ENCODE peak calls at places on chromosomes 5 and 9, in six cellular contexts. P is psoas muscle; F is A549; B is naive thymus-derived CD4-positive, alpha-beta T cell; E is right atrium auricular region; S is neuronal stem cell. K is an unnamed sample.

GRCh38 chr5:149271717-149272558 is at the start of gene AFAP1L1:
- DNase-seq in P (peak), F (peak), B (peak), E (peak), S (peak), K (peak)

GRCh38 chr9:91907387-91908292 is 42.4 kb downstream of the ROR2 start:
- DNase-seq in P (no peak), F (no peak), B (no peak), E (no peak), S (no peak), K (no peak)

GRCh38 chr9:33708441-33708840 is 86.9 kb upstream of the PRSS3 start:
- DNase-seq in P (no peak), F (no peak), B (no peak), E (no peak), S (no peak), K (no peak)

GRCh38 chr9:91415290-91415689 is 8.3 kb downstream of the NFIL3 start:
- DNase-seq in P (no peak), F (no peak), B (no peak), E (no peak), S (no peak), K (no peak)

GRCh38 chr5:164207646-164208045 is 702.2 kb downstream of the MAT2B start:
- DNase-seq in P (no peak), F (no peak), B (no peak), E (no peak), S (no peak), K (no peak)

GRCh38 chr5:16757989-16758501 is 141.2 kb upstream of the RETREG1 start:
- DNase-seq in P (no peak), F (no peak), B (no peak), E (no peak), S (no peak), K (no peak)

GRCh38 chr5:110817437-110817836 is 78.6 kb downstream of the SLC25A46 start:
- DNase-seq in P (no peak), F (no peak), B (no peak), E (no peak), S (no peak), K (no peak)

GRCh38 chr5:11683666-11684065 is 220.6 kb downstream of the CTNND2 start:
- DNase-seq in P (peak), F (no peak), B (no peak), E (no peak), S (no peak), K (no peak)

GRCh38 chr9:108885643-108886348 is 23.7 kb downstream of the ACTL7A start:
- DNase-seq in P (no peak), F (peak), B (no peak), E (no peak), S (no peak), K (no peak)

GRCh38 chr9:116007824-116008223 is 145.8 kb upstream of the PAPPA start:
- DNase-seq in P (no peak), F (no peak), B (no peak), E (no peak), S (no peak), K (no peak)

GRCh38 chr5:79612667-79613190 is 488 bp downstream of the TENT2 start:
- DNase-seq in P (no peak), F (no peak), B (no peak), E (no peak), S (no peak), K (no peak)

GRCh38 chr9:32406046-32406445 is 21.6 kb downstream of the ACO1 start:
- DNase-seq in P (no peak), F (no peak), B (no peak), E (no peak), S (no peak), K (no peak)

GRCh38 chr9:32404402-32404801 is 20.0 kb downstream of the ACO1 start:
- DNase-seq in P (no peak), F (no peak), B (no peak), E (no peak), S (no peak), K (no peak)

GRCh38 chr9:32403567-32403966 is 19.1 kb downstream of the ACO1 start:
- DNase-seq in P (no peak), F (no peak), B (no peak), E (no peak), S (no peak), K (no peak)

GRCh38 chr9:32404856-32405255 is 20.4 kb downstream of the ACO1 start:
- DNase-seq in P (no peak), F (no peak), B (no peak), E (no peak), S (no peak), K (no peak)

GRCh38 chr9:32405506-32405905 is 21.1 kb downstream of the ACO1 start:
- DNase-seq in P (no peak), F (no peak), B (no peak), E (no peak), S (no peak), K (no peak)
- H3K27ac ChIP-seq in P (no peak), F (no peak), B (no peak), E (no peak), S (no peak), K (no peak)

GRCh38 chr9:127918201-127919107 is 1.6 kb upstream of the ST6GALNAC4 start:
- DNase-seq in P (peak), F (no peak), B (no peak), E (no peak), S (no peak), K (no peak)
- H3K27ac ChIP-seq in P (peak), F (peak), B (peak), E (peak), S (no peak), K (no peak)

GRCh38 chr5:146646441-146646840 is 130.5 kb upstream of the GPR151 start:
- DNase-seq in P (no peak), F (no peak), B (no peak), E (no peak), S (no peak), K (no peak)
- H3K27ac ChIP-seq in P (no peak), F (no peak), B (no peak), E (no peak), S (no peak), K (no peak)

DNA sequence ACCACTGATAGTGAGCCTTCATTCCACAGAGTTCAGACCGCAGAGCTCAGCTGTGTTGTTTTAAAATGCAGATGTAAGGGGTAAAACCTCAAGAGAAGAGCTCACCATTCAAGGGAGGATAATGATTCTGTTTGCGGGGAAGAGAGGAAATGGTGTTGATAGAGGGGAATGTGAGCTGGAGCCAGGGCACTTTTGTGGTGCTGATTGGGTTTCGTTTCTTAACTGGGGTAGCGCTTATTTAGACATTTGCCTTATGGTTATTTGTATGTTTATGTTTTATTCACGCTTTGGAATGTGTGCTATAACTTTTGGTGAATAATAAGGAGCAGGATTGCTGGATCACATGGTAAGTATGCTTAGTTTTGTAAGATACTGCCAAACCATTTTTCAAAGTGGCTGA is 42.5 kb downstream of the STXBP1 start:
- DNase-seq in P (no peak), F (no peak), B (no peak), E (no peak), S (no peak), K (no peak)
- H3K27ac ChIP-seq in P (no peak), F (no peak), B (no peak), E (no peak), S (no peak), K (no peak)

GRCh38 chr9:104961238-104961637 is 33.3 kb upstream of the ABCA1 start:
- DNase-seq in P (no peak), F (peak), B (peak), E (no peak), S (peak), K (no peak)

GRCh38 chr9:104958756-104959155 is 30.8 kb upstream of the ABCA1 start:
- DNase-seq in P (no peak), F (no peak), B (no peak), E (no peak), S (no peak), K (no peak)

GRCh38 chr9:104963076-104963475 is 35.1 kb upstream of the ABCA1 start:
- DNase-seq in P (no peak), F (no peak), B (no peak), E (no peak), S (no peak), K (no peak)

GRCh38 chr9:104961701-104962359 is 33.9 kb upstream of the ABCA1 start:
- DNase-seq in P (no peak), F (no peak), B (no peak), E (no peak), S (no peak), K (no peak)
- H3K27ac ChIP-seq in P (no peak), F (no peak), B (no peak), E (no peak), S (no peak), K (no peak)

GRCh38 chr5:9454012-9454481 is 91.8 kb downstream of the SEMA5A start:
- DNase-seq in P (no peak), F (no peak), B (no peak), E (no peak), S (no peak), K (no peak)
- H3K27ac ChIP-seq in P (no peak), F (no peak), B (no peak), E (no peak), S (no peak), K (no peak)

GRCh38 chr5:177194278-177194677 is 60.7 kb downstream of the NSD1 start:
- DNase-seq in P (no peak), F (peak), B (no peak), E (no peak), S (no peak), K (peak)
- H3K27ac ChIP-seq in P (no peak), F (no peak), B (no peak), E (no peak), S (no peak), K (no peak)

K was measured in caudate nucleus.